ENCODE peak calls at places on chromosomes 16 and 17, in ten cellular contexts. Q is pancreas; K is stomach; B is stimulated activated CD8-positive, alpha-beta memory T cell treated with anti-CD3 and anti-CD28 coated beads, Interleukin-4, amount 100 ng/mL, for 48 hours; N is right cardiac atrium; O is EL; J is stimulated activated CD4-positive, alpha-beta T cell treated with anti-CD3 and anti-CD28 coated beads, Interleukin-1b, Interleukin-23, amount 100 ng/mL, for 24 hours; T is HT1080; R is cardiac fibroblast; V is activated naive CD4-positive, alpha-beta T cell treated with anti-CD3 and anti-CD28 coated beads, Interleukin-2, amount 50 U/mL, for 72 hours. L is an unnamed sample.

GRCh38 chr17:63405741-63406261 is 40.3 kb downstream of the CYB561 start:
- DNase-seq in Q (no peak), K (no peak), B (no peak), N (no peak), O (peak; percentile 79), J (no peak), T (peak; percentile 81), R (peak; percentile 84), V (no peak), L (peak; percentile 42)

GRCh38 chr16:17271687-17272086 is 199.1 kb downstream of the XYLT1 start:
- DNase-seq in Q (peak; percentile 53), K (peak; percentile 62), B (no peak), N (peak; percentile 48), O (no peak), J (no peak), T (no peak), R (peak; percentile 5), V (no peak), L (no peak)

GRCh38 chr17:3956983-3957382 is 7.3 kb downstream of the ATP2A3 start:
- DNase-seq in Q (no peak), K (no peak), B (no peak), N (no peak), O (no peak), J (no peak), T (no peak), R (no peak), V (no peak), L (no peak)

GRCh38 chr16:57501492-57501891 is 15.2 kb upstream of the DOK4 start:
- DNase-seq in Q (no peak), K (no peak), B (no peak), N (peak; percentile 11), O (no peak), J (no peak), T (no peak), R (no peak), V (no peak), L (no peak)

GRCh38 chr17:68719431-68719830 is 118.3 kb upstream of the FAM20A start:
- DNase-seq in Q (no peak), K (no peak), B (no peak), N (no peak), O (no peak), J (no peak), T (no peak), R (peak; percentile 64), V (no peak), L (no peak)

GRCh38 chr16:2762711-2763110 is 10.3 kb downstream of the SRRM2 start:
- DNase-seq in Q (no peak), K (no peak), B (no peak), N (peak; percentile 37), O (no peak), J (no peak), T (no peak), R (no peak), V (no peak), L (no peak)

GRCh38 chr17:76753061-76753961 is 15.4 kb downstream of the MFSD11 start:
- DNase-seq in Q (no peak), K (no peak), B (no peak), N (no peak), O (no peak), J (no peak), T (no peak), R (no peak), V (peak; percentile 38), L (no peak)

GRCh38 chr17:57420674-57421392 is 164.5 kb downstream of the MSI2 start:
- DNase-seq in Q (no peak), K (peak; percentile 36), B (no peak), N (no peak), O (no peak), J (no peak), T (no peak), R (no peak), V (no peak), L (peak; percentile 28)

GRCh38 chr17:40558651-40559015 is 6.6 kb downstream of the CCR7 start:
- DNase-seq in Q (no peak), K (no peak), B (peak; percentile 22), N (no peak), O (no peak), J (no peak), T (no peak), R (no peak), V (no peak), L (no peak)

GRCh38 chr17:21177854-21178600 is 35.9 kb downstream of the TMEM11 start:
- DNase-seq in Q (no peak), K (peak; percentile 15), B (no peak), N (no peak), O (no peak), J (no peak), T (no peak), R (no peak), V (no peak), L (no peak)

GRCh38 chr17:83084214-83084613 is 4.8 kb downstream of the METRNL start:
- DNase-seq in Q (no peak), K (no peak), B (no peak), N (peak; percentile 37), O (no peak), J (no peak), T (no peak), R (no peak), V (no peak), L (no peak)

GRCh38 chr17:45240905-45241314 is 19.2 kb downstream of the FMNL1 start:
- DNase-seq in Q (no peak), K (no peak), B (no peak), N (peak; percentile 57), O (no peak), J (no peak), T (no peak), R (no peak), V (no peak), L (no peak)

GRCh38 chr16:77262971-77263370 is 63.8 kb downstream of the SYCE1L start:
- DNase-seq in Q (no peak), K (no peak), B (no peak), N (no peak), O (no peak), J (no peak), T (no peak), R (no peak), V (no peak), L (no peak)

GRCh38 chr16:20042848-20043247 is 30.8 kb downstream of the GPR139 start:
- DNase-seq in Q (no peak), K (no peak), B (no peak), N (no peak), O (peak; percentile 1), J (no peak), T (peak; percentile 61), R (no peak), V (no peak), L (no peak)

GRCh38 chr16:30437511-30438046 is 7.7 kb upstream of the DCTPP1 start:
- DNase-seq in Q (no peak), K (peak; percentile 47), B (no peak), N (peak; percentile 3), O (no peak), J (no peak), T (no peak), R (no peak), V (no peak), L (no peak)

GRCh38 chr17:29341726-29342125 is 47.8 kb upstream of the NUFIP2 start:
- DNase-seq in Q (no peak), K (no peak), B (no peak), N (no peak), O (peak; percentile 32), J (no peak), T (no peak), R (peak; percentile 20), V (no peak), L (no peak)

GRCh38 chr16:58732545-58733247 is 1.4 kb downstream of the GOT2 start:
- DNase-seq in Q (no peak), K (no peak), B (peak; percentile 27), N (no peak), O (peak; percentile 40), J (no peak), T (peak; percentile 62), R (peak; percentile 36), V (peak; percentile 10), L (no peak)

GRCh38 chr17:40124279-40125141 is 2.7 kb downstream of the MSL1 start:
- DNase-seq in Q (no peak), K (no peak), B (no peak), N (no peak), O (peak; percentile 41), J (no peak), T (no peak), R (peak; percentile 51), V (no peak), L (no peak)

GRCh38 chr16:47156816-47157215 is 13.1 kb upstream of the NETO2 start:
- DNase-seq in Q (no peak), K (no peak), B (no peak), N (no peak), O (no peak), J (no peak), T (no peak), R (no peak), V (no peak), L (no peak)

GRCh38 chr17:29292992-29293889 is 707 bp downstream of the NUFIP2 start:
- DNase-seq in Q (peak; percentile 67), K (peak; percentile 61), B (peak; percentile 78), N (peak; percentile 88), O (peak; percentile 69), J (peak; percentile 35), T (peak; percentile 24), R (peak; percentile 58), V (peak; percentile 60), L (peak; percentile 18)

GRCh38 chr17:64092952-64093451 is 36.9 kb downstream of the ERN1 start:
- DNase-seq in Q (no peak), K (no peak), B (no peak), N (no peak), O (no peak), J (no peak), T (no peak), R (no peak), V (no peak), L (no peak)

GRCh38 chr17:76234354-76234679 is 6.0 kb downstream of the RNF157 start:
- DNase-seq in Q (no peak), K (no peak), B (no peak), N (no peak), O (no peak), J (no peak), T (no peak), R (no peak), V (no peak), L (no peak)

GRCh38 chr16:63617990-63618763 is 1503.7 kb downstream of the CDH11 start:
- DNase-seq in Q (peak; percentile 47), K (no peak), B (no peak), N (peak; percentile 76), O (no peak), J (no peak), T (no peak), R (peak; percentile 12), V (no peak), L (no peak)

GRCh38 chr17:16419074-16419928 is 3.9 kb downstream of the TRPV2 start:
- DNase-seq in Q (no peak), K (no peak), B (peak; percentile 78), N (no peak), O (peak; percentile 94), J (no peak), T (peak; percentile 93), R (peak; percentile 73), V (peak; percentile 58), L (no peak)

GRCh38 chr16:49274936-49275730 is 6.5 kb downstream of the CBLN1 start:
- DNase-seq in Q (no peak), K (no peak), B (no peak), N (no peak), O (no peak), J (no peak), T (no peak), R (no peak), V (no peak), L (no peak)

GRCh38 chr17:44334315-44335181 is 9.9 kb upstream of the SLC25A39 start:
- DNase-seq in Q (no peak), K (no peak), B (no peak), N (peak; percentile 48), O (no peak), J (no peak), T (no peak), R (no peak), V (no peak), L (no peak)

GRCh38 chr17:75643033-75644017 is 10.1 kb downstream of the SMIM5 start:
- DNase-seq in Q (no peak), K (peak; percentile 74), B (no peak), N (no peak), O (no peak), J (no peak), T (no peak), R (no peak), V (no peak), L (no peak)

GRCh38 chr16:4891886-4892216 is 44.6 kb downstream of the UBN1 start:
- DNase-seq in Q (no peak), K (no peak), B (no peak), N (peak; percentile 35), O (no peak), J (no peak), T (no peak), R (no peak), V (no peak), L (no peak)